ENCODE peak calls at places on chromosome 16, in nine cellular contexts. One of them, this sample, is unnamed. For H3K9me3, the result is how much of the 10 kb centered on the place peaks cover.

GRCh38 chr16:81204794-81205680 is 33.5 kb upstream of the BCO1 start:
- DNase-seq in pancreas: no peak
- DNase-seq in CD4-positive, alpha-beta T cell: peak
- DNase-seq in body of pancreas: peak
- DNase-seq in IMR-90: peak
- DNase-seq in left lung: no peak
- DNase-seq in stomach: peak
- DNase-seq in OCI-LY7: peak
- DNase-seq in H9: no peak
- DNase-seq in this sample: peak

GRCh38 chr16:81738831-81739496 is 40.1 kb upstream of the PLCG2 start:
- DNase-seq in pancreas: no peak
- DNase-seq in CD4-positive, alpha-beta T cell: no peak
- DNase-seq in body of pancreas: peak
- DNase-seq in IMR-90: no peak
- DNase-seq in left lung: peak
- DNase-seq in stomach: peak
- DNase-seq in OCI-LY7: peak
- DNase-seq in H9: no peak
- DNase-seq in this sample: no peak

GRCh38 chr16:74192281-74192680 is 104.3 kb upstream of the PSMD7 start:
- DNase-seq in pancreas: no peak
- DNase-seq in CD4-positive, alpha-beta T cell: no peak
- DNase-seq in body of pancreas: no peak
- DNase-seq in IMR-90: no peak
- DNase-seq in left lung: no peak
- DNase-seq in stomach: no peak
- DNase-seq in OCI-LY7: no peak
- DNase-seq in H9: no peak
- DNase-seq in this sample: no peak

GRCh38 chr16:85376292-85377095 is 236.6 kb upstream of the GSE1 start:
- DNase-seq in pancreas: peak
- DNase-seq in CD4-positive, alpha-beta T cell: no peak
- DNase-seq in body of pancreas: peak
- DNase-seq in IMR-90: no peak
- DNase-seq in left lung: no peak
- DNase-seq in stomach: peak
- DNase-seq in OCI-LY7: no peak
- DNase-seq in H9: no peak
- DNase-seq in this sample: peak

GRCh38 chr16:70476272-70477020 is 22.1 kb downstream of the FCSK start:
- DNase-seq in pancreas: no peak
- DNase-seq in CD4-positive, alpha-beta T cell: no peak
- DNase-seq in body of pancreas: no peak
- DNase-seq in IMR-90: peak
- DNase-seq in left lung: no peak
- DNase-seq in stomach: peak
- DNase-seq in OCI-LY7: no peak
- DNase-seq in H9: no peak
- DNase-seq in this sample: peak

GRCh38 chr16:31402687-31403086 is 9.6 kb downstream of the ITGAD start:
- DNase-seq in pancreas: no peak
- DNase-seq in CD4-positive, alpha-beta T cell: no peak
- DNase-seq in body of pancreas: no peak
- DNase-seq in IMR-90: no peak
- DNase-seq in left lung: no peak
- DNase-seq in stomach: no peak
- DNase-seq in OCI-LY7: no peak
- DNase-seq in H9: no peak
- DNase-seq in this sample: no peak

GRCh38 chr16:27313422-27314160 is at the start of gene IL4R:
- DNase-seq in pancreas: peak
- DNase-seq in CD4-positive, alpha-beta T cell: peak
- DNase-seq in body of pancreas: peak
- DNase-seq in IMR-90: peak
- DNase-seq in left lung: peak
- DNase-seq in stomach: peak
- DNase-seq in OCI-LY7: peak
- DNase-seq in H9: peak
- DNase-seq in this sample: peak

GRCh38 chr16:20799599-20799998 is 6.7 kb downstream of the ERI2 start:
- DNase-seq in pancreas: no peak
- DNase-seq in CD4-positive, alpha-beta T cell: no peak
- DNase-seq in body of pancreas: no peak
- DNase-seq in IMR-90: peak
- DNase-seq in left lung: no peak
- DNase-seq in stomach: no peak
- DNase-seq in OCI-LY7: peak
- DNase-seq in H9: no peak
- DNase-seq in this sample: no peak

GRCh38 chr16:87418644-87419043 is 26.5 kb downstream of the MAP1LC3B start:
- DNase-seq in pancreas: no peak
- DNase-seq in CD4-positive, alpha-beta T cell: no peak
- DNase-seq in body of pancreas: no peak
- DNase-seq in IMR-90: no peak
- DNase-seq in left lung: no peak
- DNase-seq in stomach: no peak
- DNase-seq in OCI-LY7: no peak
- DNase-seq in H9: no peak
- DNase-seq in this sample: no peak

GRCh38 chr16:80570106-80570478 is 29.3 kb downstream of the DYNLRB2 start:
- DNase-seq in pancreas: no peak
- DNase-seq in CD4-positive, alpha-beta T cell: no peak
- DNase-seq in body of pancreas: no peak
- DNase-seq in IMR-90: peak
- DNase-seq in left lung: no peak
- DNase-seq in stomach: no peak
- DNase-seq in OCI-LY7: no peak
- DNase-seq in H9: no peak
- DNase-seq in this sample: no peak

GRCh38 chr16:85782476-85782875 is 16.9 kb downstream of the EMC8 start:
- DNase-seq in pancreas: no peak
- DNase-seq in CD4-positive, alpha-beta T cell: no peak
- DNase-seq in body of pancreas: no peak
- DNase-seq in IMR-90: peak
- DNase-seq in left lung: no peak
- DNase-seq in stomach: no peak
- DNase-seq in OCI-LY7: no peak
- DNase-seq in H9: no peak
- DNase-seq in this sample: no peak

GRCh38 chr16:85027968-85028637 is 508 bp downstream of the KIAA0513 start:
- DNase-seq in pancreas: peak
- DNase-seq in CD4-positive, alpha-beta T cell: no peak
- DNase-seq in body of pancreas: peak
- DNase-seq in IMR-90: no peak
- DNase-seq in left lung: no peak
- DNase-seq in stomach: no peak
- DNase-seq in OCI-LY7: peak
- DNase-seq in H9: no peak
- DNase-seq in this sample: peak

GRCh38 chr16:2586241-2586640 is 48.4 kb downstream of the PDPK1 start:
- DNase-seq in pancreas: no peak
- DNase-seq in CD4-positive, alpha-beta T cell: no peak
- DNase-seq in body of pancreas: no peak
- DNase-seq in IMR-90: no peak
- DNase-seq in left lung: no peak
- DNase-seq in stomach: no peak
- DNase-seq in OCI-LY7: no peak
- DNase-seq in H9: peak
- DNase-seq in this sample: no peak
- TF ChIP-seq CTCF in pancreas: no peak
- TF ChIP-seq CTCF in CD4-positive, alpha-beta T cell: no peak
- TF ChIP-seq CTCF in body of pancreas: no peak
- TF ChIP-seq CTCF in IMR-90: peak
- TF ChIP-seq CTCF in left lung: no peak
- TF ChIP-seq CTCF in stomach: no peak
- TF ChIP-seq CTCF in OCI-LY7: peak
- TF ChIP-seq CTCF in H9: peak
- TF ChIP-seq CTCF in this sample: peak

GRCh38 chr16:10408824-10409381 is 23.0 kb downstream of the ATF7IP2 start:
- DNase-seq in pancreas: no peak
- DNase-seq in CD4-positive, alpha-beta T cell: no peak
- DNase-seq in body of pancreas: no peak
- DNase-seq in IMR-90: no peak
- DNase-seq in left lung: no peak
- DNase-seq in stomach: no peak
- DNase-seq in OCI-LY7: peak
- DNase-seq in H9: no peak
- DNase-seq in this sample: no peak

GRCh38 chr16:10405386-10405939 is 19.6 kb downstream of the ATF7IP2 start:
- DNase-seq in pancreas: no peak
- DNase-seq in CD4-positive, alpha-beta T cell: no peak
- DNase-seq in body of pancreas: peak
- DNase-seq in IMR-90: peak
- DNase-seq in left lung: no peak
- DNase-seq in stomach: no peak
- DNase-seq in OCI-LY7: no peak
- DNase-seq in H9: no peak
- DNase-seq in this sample: no peak

DNA sequence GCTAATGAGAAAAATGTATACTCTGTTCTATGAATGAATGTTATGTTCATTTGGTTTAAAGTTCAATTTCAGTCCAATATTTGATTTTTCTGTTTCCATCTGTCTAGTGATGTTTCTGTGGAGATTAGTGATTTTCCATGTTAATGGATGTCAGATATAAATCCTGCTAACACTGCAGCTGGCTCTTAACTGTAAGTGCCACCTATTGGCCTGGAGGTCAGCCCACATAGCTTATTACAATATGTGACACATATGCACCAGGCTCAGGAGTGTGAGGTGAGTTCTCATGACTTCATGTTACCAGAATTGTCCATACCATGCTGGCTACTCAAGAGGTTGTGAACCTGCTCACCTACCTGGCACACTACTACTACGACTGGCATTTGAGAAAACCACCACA is 17.1 kb downstream of the ATF7IP2 start:
- DNase-seq in pancreas: no peak
- DNase-seq in CD4-positive, alpha-beta T cell: no peak
- DNase-seq in body of pancreas: no peak
- DNase-seq in IMR-90: no peak
- DNase-seq in left lung: no peak
- DNase-seq in stomach: no peak
- DNase-seq in OCI-LY7: no peak
- DNase-seq in H9: no peak
- DNase-seq in this sample: no peak
- H3K9me3 ChIP-seq in pancreas: under half
- H3K9me3 ChIP-seq in CD4-positive, alpha-beta T cell: under half
- H3K9me3 ChIP-seq in body of pancreas: under half
- H3K9me3 ChIP-seq in IMR-90: under half
- H3K9me3 ChIP-seq in left lung: half or more
- H3K9me3 ChIP-seq in stomach: half or more
- H3K9me3 ChIP-seq in OCI-LY7: under half
- H3K9me3 ChIP-seq in H9: under half
- H3K9me3 ChIP-seq in this sample: under half

GRCh38 chr16:90022209-90023077 is 3.2 kb upstream of the DBNDD1 start:
- DNase-seq in pancreas: peak
- DNase-seq in CD4-positive, alpha-beta T cell: peak
- DNase-seq in body of pancreas: peak
- DNase-seq in IMR-90: peak
- DNase-seq in left lung: peak
- DNase-seq in stomach: peak
- DNase-seq in OCI-LY7: peak
- DNase-seq in H9: peak
- DNase-seq in this sample: peak

GRCh38 chr16:90028985-90029384 is 9.7 kb upstream of the DBNDD1 start:
- DNase-seq in pancreas: no peak
- DNase-seq in CD4-positive, alpha-beta T cell: no peak
- DNase-seq in body of pancreas: no peak
- DNase-seq in IMR-90: no peak
- DNase-seq in left lung: no peak
- DNase-seq in stomach: no peak
- DNase-seq in OCI-LY7: no peak
- DNase-seq in H9: no peak
- DNase-seq in this sample: no peak

GRCh38 chr16:90023078-90023447 is 3.8 kb upstream of the DBNDD1 start:
- DNase-seq in pancreas: no peak
- DNase-seq in CD4-positive, alpha-beta T cell: no peak
- DNase-seq in body of pancreas: no peak
- DNase-seq in IMR-90: no peak
- DNase-seq in left lung: no peak
- DNase-seq in stomach: no peak
- DNase-seq in OCI-LY7: no peak
- DNase-seq in H9: no peak
- DNase-seq in this sample: no peak

GRCh38 chr16:90027611-90028010 is 8.4 kb upstream of the DBNDD1 start:
- DNase-seq in pancreas: no peak
- DNase-seq in CD4-positive, alpha-beta T cell: no peak
- DNase-seq in body of pancreas: no peak
- DNase-seq in IMR-90: no peak
- DNase-seq in left lung: no peak
- DNase-seq in stomach: no peak
- DNase-seq in OCI-LY7: no peak
- DNase-seq in H9: no peak
- DNase-seq in this sample: no peak

DNA sequence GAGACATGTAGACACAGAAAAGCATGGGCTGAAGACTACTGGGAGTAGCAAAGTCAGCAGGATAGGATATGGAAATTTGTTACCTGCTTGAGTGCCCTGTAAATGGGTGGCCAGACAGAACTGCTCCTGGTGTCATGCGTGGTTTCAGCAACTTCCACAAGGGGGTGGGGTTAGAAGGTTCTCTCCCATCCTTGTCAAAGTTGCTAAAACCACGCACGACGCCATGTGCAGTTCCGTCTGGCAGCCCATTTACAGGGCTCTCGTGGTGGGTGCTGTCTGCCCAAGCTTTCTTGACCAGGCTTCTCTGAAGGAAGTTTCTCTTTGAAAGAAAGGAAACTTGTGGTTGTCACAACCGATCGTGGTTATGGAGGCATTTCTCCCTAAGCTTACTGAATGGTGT is 6.9 kb upstream of the DBNDD1 start:
- DNase-seq in pancreas: no peak
- DNase-seq in CD4-positive, alpha-beta T cell: no peak
- DNase-seq in body of pancreas: no peak
- DNase-seq in IMR-90: no peak
- DNase-seq in left lung: no peak
- DNase-seq in stomach: no peak
- DNase-seq in OCI-LY7: no peak
- DNase-seq in H9: no peak
- DNase-seq in this sample: no peak
- TF ChIP-seq CTCF in pancreas: no peak
- TF ChIP-seq CTCF in CD4-positive, alpha-beta T cell: no peak
- TF ChIP-seq CTCF in body of pancreas: no peak
- TF ChIP-seq CTCF in IMR-90: no peak
- TF ChIP-seq CTCF in left lung: no peak
- TF ChIP-seq CTCF in stomach: no peak
- TF ChIP-seq CTCF in OCI-LY7: peak
- TF ChIP-seq CTCF in H9: peak
- TF ChIP-seq CTCF in this sample: peak

GRCh38 chr16:3311496-3311895 is 6.2 kb downstream of the ZNF75A start:
- DNase-seq in pancreas: no peak
- DNase-seq in CD4-positive, alpha-beta T cell: no peak
- DNase-seq in body of pancreas: no peak
- DNase-seq in IMR-90: no peak
- DNase-seq in left lung: no peak
- DNase-seq in stomach: no peak
- DNase-seq in OCI-LY7: no peak
- DNase-seq in H9: no peak
- DNase-seq in this sample: no peak

GRCh38 chr16:3321802-3322201 is 16.5 kb downstream of the ZNF75A start:
- DNase-seq in pancreas: no peak
- DNase-seq in CD4-positive, alpha-beta T cell: no peak
- DNase-seq in body of pancreas: no peak
- DNase-seq in IMR-90: no peak
- DNase-seq in left lung: no peak
- DNase-seq in stomach: no peak
- DNase-seq in OCI-LY7: no peak
- DNase-seq in H9: no peak
- DNase-seq in this sample: no peak

GRCh38 chr16:3317315-3317999 is 12.2 kb downstream of the ZNF75A start:
- DNase-seq in pancreas: no peak
- DNase-seq in CD4-positive, alpha-beta T cell: no peak
- DNase-seq in body of pancreas: no peak
- DNase-seq in IMR-90: peak
- DNase-seq in left lung: no peak
- DNase-seq in stomach: no peak
- DNase-seq in OCI-LY7: no peak
- DNase-seq in H9: no peak
- DNase-seq in this sample: no peak
- H3K9me3 ChIP-seq in pancreas: under half
- H3K9me3 ChIP-seq in CD4-positive, alpha-beta T cell: half or more
- H3K9me3 ChIP-seq in body of pancreas: half or more
- H3K9me3 ChIP-seq in IMR-90: half or more
- H3K9me3 ChIP-seq in left lung: half or more
- H3K9me3 ChIP-seq in stomach: half or more
- H3K9me3 ChIP-seq in OCI-LY7: under half
- H3K9me3 ChIP-seq in H9: half or more
- H3K9me3 ChIP-seq in this sample: under half

This sample was measured in BE2C.